ENCODE peak calls at places on chromosomes 4 and X, in five cellular contexts. G is mucosa of gallbladder; R is mesothelial cell of epicardium; S is stimulated activated CD4-positive, alpha-beta T cell treated with anti-CD3 and anti-CD28 coated beads, Interleukin-2, amount 100 ng/mL, for 48 hours; X is iPS DF 6.9. Q is an unnamed sample.

GRCh38 chrX:42776195-42776594 is 1.8 kb downstream of the PPP1R2C start:
- DNase-seq in S (no peak), X (no peak), G (peak), R (no peak), Q (no peak)

GRCh38 chr4:174036111-174036510 is 247.4 kb downstream of the FBXO8 start:
- DNase-seq in G (no peak), S (no peak), R (no peak), X (no peak), Q (no peak)

GRCh38 chr4:23873717-23874535 is 15.9 kb downstream of the PPARGC1A start:
- DNase-seq in R (no peak), X (no peak), S (no peak), G (no peak), Q (no peak)

GRCh38 chr4:77092832-77093800 is 17.3 kb upstream of the CCNI start:
- DNase-seq in S (no peak), G (no peak), X (no peak), R (no peak), Q (no peak)

GRCh38 chrX:16222123-16222522 is 54.8 kb downstream of the MAGEB17 start:
- DNase-seq in X (no peak), R (no peak), S (no peak), G (no peak), Q (no peak)

GRCh38 chrX:44036336-44036735 is 63.1 kb upstream of the NDP start:
- DNase-seq in S (no peak), G (no peak), R (no peak), X (no peak), Q (no peak)

GRCh38 chr4:15238720-15239119 is 189.1 kb upstream of the C1QTNF7 start:
- DNase-seq in S (no peak), G (no peak), R (no peak), X (no peak), Q (no peak)

GRCh38 chr4:89247951-89248350 is 59.6 kb downstream of the GPRIN3 start:
- DNase-seq in G (no peak), X (no peak), R (no peak), S (no peak), Q (no peak)

GRCh38 chr4:181688416-181688815 is 554.8 kb upstream of the TENM3 start:
- DNase-seq in G (no peak), S (no peak), R (no peak), X (peak), Q (no peak)

GRCh38 chrX:125137521-125137920 is 182.2 kb upstream of the TEX13C start:
- DNase-seq in X (no peak), R (no peak), S (no peak), G (no peak), Q (no peak)

GRCh38 chrX:18194688-18195087 is 26.0 kb downstream of the BEND2 start:
- DNase-seq in X (no peak), R (no peak), S (no peak), G (no peak), Q (no peak)

GRCh38 chr4:70945046-70945445 is 42.9 kb downstream of the MOB1B start:
- DNase-seq in R (no peak), G (no peak), S (no peak), X (no peak), Q (no peak)

GRCh38 chr4:146521543-146522097 is at the start of gene SLC10A7:
- DNase-seq in X (no peak), R (peak), G (peak), S (peak), Q (peak)

GRCh38 chr4:18021720-18022571 is at the start of gene LCORL:
- DNase-seq in R (peak), X (peak), S (peak), G (peak), Q (peak)

GRCh38 chr4:22500128-22500611 is 15.7 kb downstream of the ADGRA3 start:
- DNase-seq in X (no peak), R (no peak), S (no peak), G (peak), Q (peak)

GRCh38 chrX:82816572-82816971 is 691.5 kb upstream of the POU3F4 start:
- DNase-seq in G (no peak), R (no peak), X (no peak), S (no peak), Q (no peak)

GRCh38 chr4:107210450-107211239 is 174.5 kb upstream of the DKK2 start:
- DNase-seq in S (no peak), X (no peak), G (no peak), R (no peak), Q (no peak)

GRCh38 chr4:80307774-80308465 is 27.6 kb upstream of the CFAP299 start:
- DNase-seq in X (no peak), G (no peak), S (no peak), R (no peak), Q (no peak)